ENCODE peak calls at places on chromosomes 13 and 19, in six cellular contexts. Q is fibroblast of lung; O is CD8-positive, alpha-beta T cell; E is CD4-positive, alpha-beta memory T cell; I is CD8-positive, alpha-beta memory T cell; X is HepG2. P is an unnamed sample.

GRCh38 chr19:45076851-45077730 is 813 bp upstream of the ZNF296 start:
- DNase-seq in Q (no peak), O (no peak), E (no peak), I (no peak), X (no peak), P (peak; percentile 55)

GRCh38 chr13:38954844-38955243 is 35.8 kb downstream of the STOML3 start:
- DNase-seq in Q (no peak), O (no peak), E (no peak), I (no peak), X (no peak), P (no peak)

GRCh38 chr13:109146912-109147624 is 517.7 kb downstream of the MYO16 start:
- DNase-seq in Q (peak; percentile 65), O (no peak), E (no peak), I (no peak), X (no peak), P (no peak)

GRCh38 chr13:87671824-87672603 is 843 bp downstream of the SLITRK5 start:
- DNase-seq in Q (peak; percentile 12), O (no peak), E (no peak), I (no peak), X (no peak), P (no peak)

GRCh38 chr19:30516111-30516510 is 143.9 kb downstream of the ZNF536 start:
- DNase-seq in Q (no peak), O (no peak), E (no peak), I (no peak), X (no peak), P (no peak)

GRCh38 chr19:30391554-30392551 is 19.7 kb downstream of the ZNF536 start:
- DNase-seq in Q (no peak), O (no peak), E (no peak), I (no peak), X (no peak), P (no peak)

GRCh38 chr19:10773969-10774368 is 56.1 kb downstream of the DNM2 start:
- DNase-seq in Q (no peak), O (no peak), E (no peak), I (no peak), X (no peak), P (no peak)

GRCh38 chr19:51467864-51468544 is 9.8 kb upstream of the SIGLEC8 start:
- DNase-seq in Q (no peak), O (no peak), E (no peak), I (no peak), X (no peak), P (no peak)

GRCh38 chr19:21921691-21922180 is 85.8 kb upstream of the ZNF43 start:
- DNase-seq in Q (no peak), O (no peak), E (no peak), I (no peak), X (no peak), P (no peak)

GRCh38 chr13:110183925-110184324 is 123.0 kb downstream of the COL4A1 start:
- DNase-seq in Q (no peak), O (no peak), E (no peak), I (no peak), X (no peak), P (no peak)

GRCh38 chr19:6800991-6801396 is 28.5 kb downstream of the VAV1 start:
- DNase-seq in Q (no peak), O (peak; percentile 11), E (no peak), I (no peak), X (peak; percentile 19), P (no peak)

GRCh38 chr13:113754691-113755090 is 4.3 kb upstream of the TMEM255B start:
- DNase-seq in Q (no peak), O (no peak), E (no peak), I (no peak), X (no peak), P (no peak)

GRCh38 chr13:26558912-26559485 is 1.5 kb downstream of the WASF3 start:
- DNase-seq in Q (no peak), O (no peak), E (no peak), I (no peak), X (peak; percentile 88), P (no peak)

GRCh38 chr13:71712988-71713653 is 153.9 kb downstream of the DACH1 start:
- DNase-seq in Q (peak; percentile 29), O (no peak), E (no peak), I (no peak), X (peak; percentile 49), P (peak; percentile 72)

GRCh38 chr19:13995878-13996765 is 10.0 kb downstream of the RFX1 start:
- DNase-seq in Q (no peak), O (no peak), E (no peak), I (no peak), X (no peak), P (no peak)

GRCh38 chr19:13104848-13105646 is 2.4 kb upstream of the LYL1 start:
- DNase-seq in Q (no peak), O (peak; percentile 50), E (no peak), I (no peak), X (no peak), P (no peak)

GRCh38 chr19:43562698-43563241 is 12.6 kb downstream of the XRCC1 start:
- DNase-seq in Q (peak; percentile 42), O (peak; percentile 82), E (peak; percentile 83), I (peak; percentile 74), X (no peak), P (peak; percentile 61)

GRCh38 chr19:17873661-17874422 is 2.1 kb downstream of the SLC5A5 start:
- DNase-seq in Q (no peak), O (peak; percentile 64), E (peak; percentile 62), I (peak; percentile 49), X (no peak), P (peak; percentile 53)

GRCh38 chr13:70249332-70250064 is 141.2 kb upstream of the KLHL1 start:
- DNase-seq in Q (peak; percentile 13), O (no peak), E (no peak), I (no peak), X (peak; percentile 87), P (peak; percentile 2)

GRCh38 chr13:100659578-100659977 is 15.0 kb downstream of the TMTC4 start:
- DNase-seq in Q (no peak), O (no peak), E (no peak), I (no peak), X (no peak), P (no peak)

GRCh38 chr19:35120492-35120891 is 4.9 kb downstream of the FXYD3 start:
- DNase-seq in Q (peak; percentile 38), O (no peak), E (no peak), I (no peak), X (no peak), P (peak; percentile 38)

GRCh38 chr13:85236431-85236830 is 562.8 kb downstream of the SLITRK6 start:
- DNase-seq in Q (peak; percentile 66), O (no peak), E (no peak), I (no peak), X (no peak), P (no peak)

GRCh38 chr19:35040474-35040825 is 1.1 kb upstream of the HPN start:
- DNase-seq in Q (no peak), O (peak; percentile 21), E (no peak), I (no peak), X (no peak), P (no peak)

GRCh38 chr13:105908581-105908980 is 626.9 kb downstream of the EFNB2 start:
- DNase-seq in Q (no peak), O (no peak), E (no peak), I (no peak), X (no peak), P (no peak)

GRCh38 chr19:51253088-51253806 is 2.4 kb downstream of the SIGLECL1 start:
- DNase-seq in Q (no peak), O (no peak), E (no peak), I (no peak), X (no peak), P (no peak)

GRCh38 chr13:73090116-73090811 is 31.5 kb downstream of the KLF5 start:
- DNase-seq in Q (peak; percentile 65), O (no peak), E (no peak), I (no peak), X (peak; percentile 95), P (peak; percentile 94)

GRCh38 chr19:14577885-14578427 is 4.9 kb upstream of the CLEC17A start:
- DNase-seq in Q (no peak), O (no peak), E (no peak), I (no peak), X (no peak), P (no peak)

DNA sequence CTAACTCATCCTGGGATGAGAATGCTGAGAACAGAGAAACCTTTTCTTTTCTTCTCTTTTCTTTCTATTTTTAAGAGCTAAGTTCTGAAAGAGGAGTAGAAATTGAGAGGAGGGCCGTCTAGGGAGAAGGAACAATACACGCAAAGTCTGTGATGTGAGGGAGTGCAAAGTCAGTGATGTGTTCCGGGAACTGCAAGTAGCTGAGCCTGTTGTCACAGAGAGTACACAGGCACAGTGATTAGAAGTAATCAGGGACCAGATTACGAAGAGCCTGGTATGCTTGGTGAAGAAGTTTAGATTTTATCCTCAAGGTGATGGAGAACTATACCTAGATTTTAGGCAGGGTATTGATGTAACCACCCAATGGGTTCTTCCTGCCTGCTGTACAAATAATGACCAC is 32.0 kb upstream of the CXCL17 start:
- DNase-seq in Q (no peak), O (no peak), E (no peak), I (no peak), X (no peak), P (no peak)
- H3K4me1 ChIP-seq in Q (no peaks in the 10 kb centered on the region), O (no peaks in the 10 kb centered on the region), E (no peaks in the 10 kb centered on the region), I (no peaks in the 10 kb centered on the region), X (peaks cover 51% of the 10 kb centered on the region), P (no peaks in the 10 kb centered on the region)

DNA sequence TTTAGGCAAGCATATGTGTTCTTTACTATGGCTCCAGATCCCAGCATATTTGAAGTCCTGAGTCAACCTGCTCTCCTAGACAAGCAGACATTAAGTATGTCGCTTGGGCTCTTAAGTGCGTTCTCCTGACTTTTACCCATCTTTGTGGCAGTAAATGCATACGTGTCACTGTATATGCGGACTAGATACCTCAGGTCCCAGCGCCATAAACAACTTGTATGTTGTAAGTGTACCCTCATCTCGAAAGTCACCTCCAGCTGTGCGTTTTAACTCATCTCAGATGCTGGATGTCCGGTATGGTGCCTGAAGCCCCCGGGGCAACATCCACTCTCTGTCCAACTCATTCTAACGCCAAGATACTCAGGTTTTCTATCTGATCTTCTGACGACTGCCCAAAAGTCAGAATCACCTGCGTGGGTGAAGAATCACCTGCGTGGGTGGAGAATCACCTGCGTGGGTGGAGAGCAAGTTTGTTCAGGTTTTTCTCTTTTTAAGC is 1.7 kb downstream of the PTOV1 start:
- DNase-seq in Q (no peak), O (no peak), E (no peak), I (no peak), X (no peak), P (no peak)
- H3K4me3 ChIP-seq in Q (peak overlapping the region; percentile 83), O (no peak overlapping the region), E (no peak overlapping the region), I (peak overlapping the region; percentile 67), X (peak overlapping the region; percentile 89), P (no peak overlapping the region)

GRCh38 chr13:44401577-44401976 is 28.0 kb downstream of the SERP2 start:
- DNase-seq in Q (no peak), O (no peak), E (no peak), I (no peak), X (no peak), P (no peak)

GRCh38 chr13:44406617-44407016 is 33.0 kb downstream of the SERP2 start:
- DNase-seq in Q (no peak), O (no peak), E (no peak), I (no peak), X (no peak), P (no peak)

GRCh38 chr13:44402902-44403719 is 29.5 kb downstream of the SERP2 start:
- DNase-seq in Q (no peak), O (no peak), E (no peak), I (no peak), X (no peak), P (peak; percentile 51)

GRCh38 chr13:44404261-44405139 is 30.9 kb downstream of the SERP2 start:
- DNase-seq in Q (no peak), O (no peak), E (no peak), I (no peak), X (peak; percentile 93), P (peak; percentile 56)

GRCh38 chr13:44403720-44404063 is 30.1 kb downstream of the SERP2 start:
- DNase-seq in Q (no peak), O (no peak), E (no peak), I (no peak), X (no peak), P (no peak)
- H3K27ac ChIP-seq in Q (no peak overlapping the region), O (no peak overlapping the region), E (no peak overlapping the region), I (no peak overlapping the region), X (peak overlapping the region; percentile 97), P (no peak overlapping the region)

GRCh38 chr19:1856698-1857603 is 6.4 kb downstream of the KLF16 start:
- DNase-seq in Q (peak; percentile 75), O (peak; percentile 38), E (peak; percentile 34), I (peak; percentile 18), X (peak; percentile 77), P (peak; percentile 96)
- H3K4me1 ChIP-seq in Q (peaks cover 54% of the 10 kb centered on the region), O (peaks cover 95% of the 10 kb centered on the region), E (peaks cover 96% of the 10 kb centered on the region), I (peaks cover 81% of the 10 kb centered on the region), X (peaks cover 52% of the 10 kb centered on the region), P (peaks cover 40% of the 10 kb centered on the region)

P was measured in small intestine.